ENCODE peak calls at places on chromosomes 2 and 18, in four cellular contexts. One of them, this sample, is unnamed.

GRCh38 chr2:226793615-226794014 is 6.0 kb downstream of the IRS1 start:
- DNase-seq in stomach: no peak
- DNase-seq in endodermal cell: no peak
- DNase-seq in GM23248: peak
- DNase-seq in this sample: no peak

GRCh38 chr2:37766087-37766486 is 94.6 kb upstream of the CDC42EP3 start:
- DNase-seq in stomach: no peak
- DNase-seq in endodermal cell: no peak
- DNase-seq in GM23248: peak
- DNase-seq in this sample: peak

GRCh38 chr2:221602938-221603337 is 30.8 kb upstream of the EPHA4 start:
- DNase-seq in stomach: no peak
- DNase-seq in endodermal cell: no peak
- DNase-seq in GM23248: no peak
- DNase-seq in this sample: no peak

GRCh38 chr18:48897531-48897930 is 53.2 kb downstream of the SMAD7 start:
- DNase-seq in stomach: no peak
- DNase-seq in endodermal cell: no peak
- DNase-seq in GM23248: peak
- DNase-seq in this sample: no peak

GRCh38 chr2:189648846-189649529 is 12.3 kb upstream of the ASNSD1 start:
- DNase-seq in stomach: no peak
- DNase-seq in endodermal cell: no peak
- DNase-seq in GM23248: peak
- DNase-seq in this sample: no peak

GRCh38 chr18:34661464-34662087 is 48.5 kb upstream of the DTNA start:
- DNase-seq in stomach: no peak
- DNase-seq in endodermal cell: peak
- DNase-seq in GM23248: peak
- DNase-seq in this sample: peak

GRCh38 chr2:23492337-23492675 is 107.3 kb downstream of the KLHL29 start:
- DNase-seq in stomach: no peak
- DNase-seq in endodermal cell: no peak
- DNase-seq in GM23248: no peak
- DNase-seq in this sample: no peak

GRCh38 chr2:25814681-25815080 is 63.6 kb downstream of the ASXL2 start:
- DNase-seq in stomach: no peak
- DNase-seq in endodermal cell: no peak
- DNase-seq in GM23248: peak
- DNase-seq in this sample: peak

GRCh38 chr2:238159676-238160205 is 971 bp downstream of the ERFE start:
- DNase-seq in stomach: no peak
- DNase-seq in endodermal cell: peak
- DNase-seq in GM23248: no peak
- DNase-seq in this sample: no peak

GRCh38 chr2:235312571-235312970 is 181.3 kb upstream of the AGAP1 start:
- DNase-seq in stomach: no peak
- DNase-seq in endodermal cell: no peak
- DNase-seq in GM23248: no peak
- DNase-seq in this sample: peak

GRCh38 chr2:120914839-120915521 is 179.3 kb downstream of the GLI2 start:
- DNase-seq in stomach: peak
- DNase-seq in endodermal cell: peak
- DNase-seq in GM23248: peak
- DNase-seq in this sample: peak

GRCh38 chr2:230202430-230203109 is 17.2 kb downstream of the SP110 start:
- DNase-seq in stomach: peak
- DNase-seq in endodermal cell: no peak
- DNase-seq in GM23248: no peak
- DNase-seq in this sample: no peak

GRCh38 chr2:231170058-231170457 is 28.4 kb upstream of the ARMC9 start:
- DNase-seq in stomach: no peak
- DNase-seq in endodermal cell: no peak
- DNase-seq in GM23248: peak
- DNase-seq in this sample: no peak

GRCh38 chr2:190181066-190181681 is 118.6 kb upstream of the MSTN start:
- DNase-seq in stomach: no peak
- DNase-seq in endodermal cell: no peak
- DNase-seq in GM23248: peak
- DNase-seq in this sample: no peak

GRCh38 chr2:149885468-149885867 is 297.9 kb upstream of the MMADHC start:
- DNase-seq in stomach: no peak
- DNase-seq in endodermal cell: no peak
- DNase-seq in GM23248: peak
- DNase-seq in this sample: peak

GRCh38 chr2:161134547-161135518 is 25.4 kb upstream of the TANK start:
- DNase-seq in stomach: peak
- DNase-seq in endodermal cell: no peak
- DNase-seq in GM23248: no peak
- DNase-seq in this sample: peak

GRCh38 chr2:18749912-18750526 is 160.7 kb upstream of the NT5C1B start:
- DNase-seq in stomach: peak
- DNase-seq in endodermal cell: peak
- DNase-seq in GM23248: peak
- DNase-seq in this sample: peak

GRCh38 chr2:197255550-197255949 is 55.0 kb downstream of the ANKRD44 start:
- DNase-seq in stomach: peak
- DNase-seq in endodermal cell: peak
- DNase-seq in GM23248: peak
- DNase-seq in this sample: no peak
- H3K4me3 ChIP-seq in stomach: no peak
- H3K4me3 ChIP-seq in endodermal cell: no peak
- H3K4me3 ChIP-seq in GM23248: peak
- H3K4me3 ChIP-seq in this sample: no peak

GRCh38 chr2:109615637-109616144 is 1.5 kb downstream of the SOWAHC start:
- DNase-seq in stomach: no peak
- DNase-seq in endodermal cell: peak
- DNase-seq in GM23248: no peak
- DNase-seq in this sample: peak

GRCh38 chr2:109613922-109614714 is at the start of the genes SEPTIN10 and SOWAHC:
- DNase-seq in stomach: peak
- DNase-seq in endodermal cell: peak
- DNase-seq in GM23248: peak
- DNase-seq in this sample: peak

GRCh38 chr2:109614715-109615636 is 812 bp downstream of the SOWAHC start:
- DNase-seq in stomach: no peak
- DNase-seq in endodermal cell: peak
- DNase-seq in GM23248: peak
- DNase-seq in this sample: no peak

GRCh38 chr2:109612991-109613921 is 510 bp downstream of the SEPTIN10 start:
- DNase-seq in stomach: peak
- DNase-seq in endodermal cell: peak
- DNase-seq in GM23248: peak
- DNase-seq in this sample: peak

GRCh38 chr2:109616184-109616583 is 2.0 kb downstream of the SOWAHC start:
- DNase-seq in stomach: no peak
- DNase-seq in endodermal cell: no peak
- DNase-seq in GM23248: no peak
- DNase-seq in this sample: peak
- H3K4me3 ChIP-seq in stomach: peak
- H3K4me3 ChIP-seq in endodermal cell: peak
- H3K4me3 ChIP-seq in GM23248: peak
- H3K4me3 ChIP-seq in this sample: peak

GRCh38 chr18:58148954-58149471 is 105.0 kb downstream of the NEDD4L start:
- DNase-seq in stomach: peak
- DNase-seq in endodermal cell: no peak
- DNase-seq in GM23248: no peak
- DNase-seq in this sample: peak
- H3K4me3 ChIP-seq in stomach: no peak
- H3K4me3 ChIP-seq in endodermal cell: no peak
- H3K4me3 ChIP-seq in GM23248: no peak
- H3K4me3 ChIP-seq in this sample: no peak

GRCh38 chr2:145022021-145022670 is 502.2 kb upstream of the ZEB2 start:
- DNase-seq in stomach: no peak
- DNase-seq in endodermal cell: no peak
- DNase-seq in GM23248: peak
- DNase-seq in this sample: no peak

GRCh38 chr2:145020694-145021093 is 500.8 kb upstream of the ZEB2 start:
- DNase-seq in stomach: no peak
- DNase-seq in endodermal cell: no peak
- DNase-seq in GM23248: peak
- DNase-seq in this sample: no peak

GRCh38 chr2:145025382-145025781 is 505.5 kb upstream of the ZEB2 start:
- DNase-seq in stomach: no peak
- DNase-seq in endodermal cell: no peak
- DNase-seq in GM23248: no peak
- DNase-seq in this sample: no peak

GRCh38 chr2:145022671-145023330 is 502.9 kb upstream of the ZEB2 start:
- DNase-seq in stomach: no peak
- DNase-seq in endodermal cell: no peak
- DNase-seq in GM23248: peak
- DNase-seq in this sample: no peak

DNA sequence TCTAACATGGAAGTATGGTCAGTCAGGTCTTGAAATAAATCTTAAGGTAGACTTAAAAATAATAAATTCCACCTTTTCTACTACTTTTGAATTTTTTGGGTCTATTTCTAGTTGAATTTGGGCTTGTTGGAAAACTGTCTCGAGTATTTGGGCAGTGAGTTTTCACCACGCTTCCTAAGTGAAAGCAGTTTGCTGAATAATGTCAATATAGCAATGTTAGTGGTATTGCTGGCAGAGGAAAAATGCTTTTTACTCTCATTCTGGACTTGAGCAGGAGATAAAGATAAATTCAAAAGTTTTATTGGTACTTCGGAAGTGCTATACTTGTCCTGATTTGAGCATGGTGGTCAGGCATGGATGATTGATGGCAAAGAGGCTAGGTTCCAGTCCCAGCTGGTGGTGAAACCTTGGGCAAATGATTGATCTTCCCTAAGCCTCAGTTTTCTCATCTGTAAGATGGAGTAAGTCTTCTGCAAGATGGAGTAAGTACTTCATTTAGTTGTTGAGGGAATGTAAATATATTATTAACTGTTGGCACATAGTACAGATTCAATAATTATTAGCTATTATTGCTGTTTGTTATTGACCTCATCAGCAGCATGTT is 503.5 kb upstream of the ZEB2 start:
- DNase-seq in stomach: no peak
- DNase-seq in endodermal cell: no peak
- DNase-seq in GM23248: no peak
- DNase-seq in this sample: no peak
- H3K4me3 ChIP-seq in stomach: no peak
- H3K4me3 ChIP-seq in endodermal cell: no peak
- H3K4me3 ChIP-seq in GM23248: peak
- H3K4me3 ChIP-seq in this sample: no peak

DNA sequence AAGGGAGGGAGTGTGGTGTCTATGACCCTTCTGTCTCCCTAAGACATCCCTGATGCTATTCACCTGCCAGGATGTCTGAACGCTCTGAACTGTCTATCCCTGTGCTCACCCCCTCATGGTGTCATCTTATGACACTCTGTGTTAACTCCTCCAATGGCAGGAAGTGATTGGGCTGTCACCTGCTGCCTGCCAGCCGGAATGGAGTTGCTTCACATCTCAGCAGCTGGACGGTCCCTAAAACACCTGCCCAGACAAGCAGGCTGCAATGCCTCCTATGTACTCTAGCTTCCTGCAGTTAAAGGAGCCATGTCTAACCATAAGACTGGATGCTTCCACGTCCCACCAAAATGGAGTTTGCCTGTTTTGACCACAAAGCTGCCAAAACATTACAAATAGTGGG is 99.9 kb downstream of the CPO start:
- DNase-seq in stomach: no peak
- DNase-seq in endodermal cell: no peak
- DNase-seq in GM23248: no peak
- DNase-seq in this sample: no peak
- H3K4me3 ChIP-seq in stomach: no peak
- H3K4me3 ChIP-seq in endodermal cell: no peak
- H3K4me3 ChIP-seq in GM23248: no peak
- H3K4me3 ChIP-seq in this sample: no peak

DNA sequence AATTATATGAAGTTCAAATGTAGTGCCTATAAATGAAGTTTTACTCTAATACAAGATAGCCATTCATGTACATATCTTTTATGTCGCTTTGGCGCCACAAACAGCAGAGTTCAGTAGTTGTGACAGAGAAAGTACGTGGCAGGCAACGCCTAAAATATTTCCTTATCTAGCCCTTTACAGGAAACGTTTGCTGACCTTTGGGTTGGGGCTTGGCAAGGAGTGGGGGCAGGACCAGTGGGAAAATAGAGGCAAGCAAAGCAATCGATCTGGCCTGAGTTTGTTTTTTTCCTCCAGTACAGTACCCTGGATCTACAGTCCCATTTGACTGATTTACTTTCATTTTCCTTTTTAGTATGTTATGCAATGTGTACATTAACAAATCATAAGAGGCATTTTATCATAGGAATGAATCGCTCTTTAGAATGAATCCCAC is 13.1 kb downstream of the CCDC68 start:
- DNase-seq in stomach: peak
- DNase-seq in endodermal cell: no peak
- DNase-seq in GM23248: peak
- DNase-seq in this sample: peak
- H3K4me3 ChIP-seq in stomach: peak
- H3K4me3 ChIP-seq in endodermal cell: no peak
- H3K4me3 ChIP-seq in GM23248: peak
- H3K4me3 ChIP-seq in this sample: peak

GRCh38 chr18:24026457-24026856 is 11.9 kb downstream of the TTC39C start:
- DNase-seq in stomach: no peak
- DNase-seq in endodermal cell: no peak
- DNase-seq in GM23248: no peak
- DNase-seq in this sample: peak

GRCh38 chr18:24031318-24031717 is 16.8 kb downstream of the TTC39C start:
- DNase-seq in stomach: no peak
- DNase-seq in endodermal cell: no peak
- DNase-seq in GM23248: no peak
- DNase-seq in this sample: no peak

GRCh38 chr18:24033644-24034412 is 19.3 kb downstream of the TTC39C start:
- DNase-seq in stomach: no peak
- DNase-seq in endodermal cell: no peak
- DNase-seq in GM23248: no peak
- DNase-seq in this sample: no peak

GRCh38 chr18:24027156-24027555 is 12.6 kb downstream of the TTC39C start:
- DNase-seq in stomach: no peak
- DNase-seq in endodermal cell: no peak
- DNase-seq in GM23248: peak
- DNase-seq in this sample: peak

GRCh38 chr18:24031916-24032315 is 17.4 kb downstream of the TTC39C start:
- DNase-seq in stomach: no peak
- DNase-seq in endodermal cell: no peak
- DNase-seq in GM23248: no peak
- DNase-seq in this sample: no peak
- H3K4me3 ChIP-seq in stomach: no peak
- H3K4me3 ChIP-seq in endodermal cell: no peak
- H3K4me3 ChIP-seq in GM23248: no peak
- H3K4me3 ChIP-seq in this sample: no peak

GRCh38 chr2:42342061-42342794 is 18.8 kb downstream of the COX7A2L start:
- DNase-seq in stomach: no peak
- DNase-seq in endodermal cell: peak
- DNase-seq in GM23248: peak
- DNase-seq in this sample: peak
- H3K4me3 ChIP-seq in stomach: no peak
- H3K4me3 ChIP-seq in endodermal cell: no peak
- H3K4me3 ChIP-seq in GM23248: peak
- H3K4me3 ChIP-seq in this sample: no peak

DNA sequence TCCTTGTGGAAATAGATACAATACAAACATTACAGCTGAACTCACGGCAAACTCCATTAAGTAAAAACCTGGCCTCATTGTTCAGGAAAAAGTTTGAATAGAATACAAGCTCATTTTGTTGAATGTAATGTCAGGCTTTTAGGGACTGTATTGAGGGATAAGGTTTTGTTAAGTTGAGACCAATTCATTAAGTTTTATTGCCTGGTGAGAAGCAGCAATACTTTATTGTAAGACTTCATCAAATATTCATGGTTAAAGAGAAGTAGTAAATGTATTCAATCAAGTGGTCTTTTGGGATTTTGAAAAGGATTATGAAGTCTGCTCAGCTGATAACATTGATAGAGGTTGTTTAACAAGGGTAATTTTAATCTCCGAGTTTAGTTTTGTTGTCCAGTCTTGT is 35.4 kb upstream of the METAP1D start:
- DNase-seq in stomach: no peak
- DNase-seq in endodermal cell: no peak
- DNase-seq in GM23248: no peak
- DNase-seq in this sample: no peak
- H3K4me3 ChIP-seq in stomach: no peak
- H3K4me3 ChIP-seq in endodermal cell: no peak
- H3K4me3 ChIP-seq in GM23248: no peak
- H3K4me3 ChIP-seq in this sample: no peak